ENCODE peak calls at places on chromosome 2, in seven cellular contexts. R is AG08395; U is GF-D8; V is omental fat pad; Z is CD4-positive, alpha-beta T cell; H is CD8-positive, alpha-beta memory T cell; O is iPS DF 19.7. E is an unnamed sample.

GRCh38 chr2:237254911-237255578 is 158.9 kb downstream of the COL6A3 start:
- DNase-seq in R (peak; percentile 76), U (no peak), V (no peak), Z (no peak), H (no peak), O (no peak), E (no peak)

GRCh38 chr2:78979380-78980238 is 45.9 kb upstream of the REG3G start:
- DNase-seq in R (no peak), U (no peak), V (no peak), Z (no peak), H (no peak), O (no peak), E (peak; percentile 2)

GRCh38 chr2:145617420-145617819 is 1097.5 kb upstream of the ZEB2 start:
- DNase-seq in R (no peak), U (no peak), V (no peak), Z (no peak), H (no peak), O (no peak), E (no peak)

GRCh38 chr2:38697116-38697840 is 31.4 kb downstream of the GALM start:
- DNase-seq in R (no peak), U (peak; percentile 35), V (no peak), Z (peak; percentile 27), H (no peak), O (no peak), E (no peak)

GRCh38 chr2:109331081-109331480 is 202.1 kb downstream of the SH3RF3 start:
- DNase-seq in R (no peak), U (no peak), V (no peak), Z (no peak), H (no peak), O (no peak), E (no peak)

GRCh38 chr2:100767810-100768806 is 51.8 kb upstream of the NPAS2 start:
- DNase-seq in R (no peak), U (no peak), V (no peak), Z (no peak), H (no peak), O (no peak), E (no peak)

GRCh38 chr2:30209227-30209626 is 22.1 kb upstream of the LBH start:
- DNase-seq in R (no peak), U (no peak), V (no peak), Z (no peak), H (peak; percentile 63), O (no peak), E (no peak)

GRCh38 chr2:10668402-10669012 is 21.3 kb downstream of the NOL10 start:
- DNase-seq in R (peak; percentile 30), U (peak; percentile 31), V (no peak), Z (no peak), H (peak; percentile 47), O (peak; percentile 5), E (no peak)

GRCh38 chr2:118627156-118627555 is 220.3 kb downstream of the EN1 start:
- DNase-seq in R (no peak), U (no peak), V (no peak), Z (no peak), H (no peak), O (no peak), E (no peak)

GRCh38 chr2:43270930-43271615 is 44.7 kb upstream of the ZFP36L2 start:
- DNase-seq in R (no peak), U (no peak), V (no peak), Z (no peak), H (no peak), O (no peak), E (no peak)

GRCh38 chr2:138502253-138503086 is 900 bp downstream of the SPOPL start:
- DNase-seq in R (no peak), U (no peak), V (no peak), Z (no peak), H (no peak), O (no peak), E (no peak)

GRCh38 chr2:22817197-22817596 is 567.8 kb upstream of the KLHL29 start:
- DNase-seq in R (no peak), U (no peak), V (no peak), Z (no peak), H (no peak), O (no peak), E (no peak)